ENCODE peak calls at places on chromosomes 11 and 22, in seven cellular contexts. One of them, this sample, is unnamed.
A peak's percentile ranks its signal among the peaks of the same experiment; 100 is the strongest.

GRCh38 chr11:76041208-76041607 is 165.1 kb downstream of the WNT11 start:
- DNase-seq in hepatocyte: no peak
- DNase-seq in LHCN-M2: no peak
- DNase-seq in ecto neural progenitor cell: no peak
- DNase-seq in AG09309: no peak
- DNase-seq in T47D: no peak
- DNase-seq in posterior cingulate gyrus: no peak
- DNase-seq in this sample: no peak

GRCh38 chr11:59668188-59668949 is 468 bp downstream of the PATL1 start:
- DNase-seq in hepatocyte: peak; percentile 64
- DNase-seq in LHCN-M2: peak; percentile 43
- DNase-seq in ecto neural progenitor cell: peak; percentile 92
- DNase-seq in AG09309: no peak
- DNase-seq in T47D: peak; percentile 56
- DNase-seq in posterior cingulate gyrus: no peak
- DNase-seq in this sample: no peak

GRCh38 chr11:102589047-102589459 is 36.1 kb downstream of the MMP20 start:
- DNase-seq in hepatocyte: no peak
- DNase-seq in LHCN-M2: no peak
- DNase-seq in ecto neural progenitor cell: no peak
- DNase-seq in AG09309: no peak
- DNase-seq in T47D: no peak
- DNase-seq in posterior cingulate gyrus: no peak
- DNase-seq in this sample: no peak

GRCh38 chr11:35852056-35852455 is 91.8 kb upstream of the LDLRAD3 start:
- DNase-seq in hepatocyte: no peak
- DNase-seq in LHCN-M2: no peak
- DNase-seq in ecto neural progenitor cell: no peak
- DNase-seq in AG09309: no peak
- DNase-seq in T47D: no peak
- DNase-seq in posterior cingulate gyrus: no peak
- DNase-seq in this sample: no peak

GRCh38 chr11:117087446-117087845 is 10.8 kb downstream of the SIK3 start:
- DNase-seq in hepatocyte: no peak
- DNase-seq in LHCN-M2: no peak
- DNase-seq in ecto neural progenitor cell: no peak
- DNase-seq in AG09309: no peak
- DNase-seq in T47D: no peak
- DNase-seq in posterior cingulate gyrus: no peak
- DNase-seq in this sample: no peak

GRCh38 chr11:68632802-68633201 is 51.5 kb upstream of the GAL start:
- DNase-seq in hepatocyte: peak; percentile 78
- DNase-seq in LHCN-M2: peak; percentile 43
- DNase-seq in ecto neural progenitor cell: peak; percentile 66
- DNase-seq in AG09309: peak; percentile 2
- DNase-seq in T47D: peak; percentile 37
- DNase-seq in posterior cingulate gyrus: no peak
- DNase-seq in this sample: peak; percentile 28

GRCh38 chr11:94128746-94129504 is at the start of gene PANX1:
- DNase-seq in hepatocyte: peak; percentile 94
- DNase-seq in LHCN-M2: peak; percentile 81
- DNase-seq in ecto neural progenitor cell: peak; percentile 89
- DNase-seq in AG09309: no peak
- DNase-seq in T47D: peak; percentile 79
- DNase-seq in posterior cingulate gyrus: peak; percentile 49
- DNase-seq in this sample: peak; percentile 35

GRCh38 chr22:49966041-49966715 is 5.6 kb downstream of the PIM3 start:
- DNase-seq in hepatocyte: peak; percentile 52
- DNase-seq in LHCN-M2: no peak
- DNase-seq in ecto neural progenitor cell: peak; percentile 44
- DNase-seq in AG09309: no peak
- DNase-seq in T47D: no peak
- DNase-seq in posterior cingulate gyrus: peak; percentile 12
- DNase-seq in this sample: no peak

GRCh38 chr11:102318469-102318868 is 1.2 kb downstream of the BIRC3 start:
- DNase-seq in hepatocyte: no peak
- DNase-seq in LHCN-M2: no peak
- DNase-seq in ecto neural progenitor cell: no peak
- DNase-seq in AG09309: no peak
- DNase-seq in T47D: no peak
- DNase-seq in posterior cingulate gyrus: no peak
- DNase-seq in this sample: no peak

GRCh38 chr22:47051435-47052175 is 289.2 kb downstream of the TBC1D22A start:
- DNase-seq in hepatocyte: no peak
- DNase-seq in LHCN-M2: no peak
- DNase-seq in ecto neural progenitor cell: no peak
- DNase-seq in AG09309: no peak
- DNase-seq in T47D: no peak
- DNase-seq in posterior cingulate gyrus: no peak
- DNase-seq in this sample: no peak

GRCh38 chr22:35742342-35743100 is 24.8 kb downstream of the APOL5 start:
- DNase-seq in hepatocyte: no peak
- DNase-seq in LHCN-M2: peak; percentile 96
- DNase-seq in ecto neural progenitor cell: no peak
- DNase-seq in AG09309: peak; percentile 46
- DNase-seq in T47D: no peak
- DNase-seq in posterior cingulate gyrus: no peak
- DNase-seq in this sample: no peak

GRCh38 chr11:67002921-67003411 is 20.0 kb upstream of the SYT12 start:
- DNase-seq in hepatocyte: no peak
- DNase-seq in LHCN-M2: no peak
- DNase-seq in ecto neural progenitor cell: no peak
- DNase-seq in AG09309: no peak
- DNase-seq in T47D: no peak
- DNase-seq in posterior cingulate gyrus: no peak
- DNase-seq in this sample: no peak

GRCh38 chr11:68855205-68855978 is 13.7 kb upstream of the CPT1A start:
- DNase-seq in hepatocyte: peak; percentile 75
- DNase-seq in LHCN-M2: no peak
- DNase-seq in ecto neural progenitor cell: peak; percentile 61
- DNase-seq in AG09309: no peak
- DNase-seq in T47D: no peak
- DNase-seq in posterior cingulate gyrus: no peak
- DNase-seq in this sample: no peak

GRCh38 chr22:29106839-29107238 is 34.0 kb downstream of the KREMEN1 start:
- DNase-seq in hepatocyte: no peak
- DNase-seq in LHCN-M2: no peak
- DNase-seq in ecto neural progenitor cell: no peak
- DNase-seq in AG09309: no peak
- DNase-seq in T47D: no peak
- DNase-seq in posterior cingulate gyrus: no peak
- DNase-seq in this sample: no peak

GRCh38 chr22:37681556-37682049 is 4.5 kb upstream of the NOL12 start:
- DNase-seq in hepatocyte: peak; percentile 89
- DNase-seq in LHCN-M2: peak; percentile 76
- DNase-seq in ecto neural progenitor cell: peak; percentile 84
- DNase-seq in AG09309: peak; percentile 37
- DNase-seq in T47D: peak; percentile 29
- DNase-seq in posterior cingulate gyrus: peak; percentile 64
- DNase-seq in this sample: no peak

GRCh38 chr22:49307870-49308269 is 519.8 kb downstream of the BRD1 start:
- DNase-seq in hepatocyte: no peak
- DNase-seq in LHCN-M2: no peak
- DNase-seq in ecto neural progenitor cell: peak; percentile 33
- DNase-seq in AG09309: no peak
- DNase-seq in T47D: no peak
- DNase-seq in posterior cingulate gyrus: no peak
- DNase-seq in this sample: no peak

This sample was measured in retinal pigment epithelial cell.